ENCODE peak calls at places on chromosomes 3 and 15, in six cellular contexts. One of them, this sample, is unnamed.

GRCh38 chr3:186514296-186515002 is 29.7 kb downstream of the CRYGS start:
- DNase-seq in IMR-90: no peak
- DNase-seq in HEK293T: peak
- DNase-seq in A549: peak
- DNase-seq in GM12878: no peak
- DNase-seq in K562: peak
- DNase-seq in this sample: no peak

GRCh38 chr3:189108032-189108431 is 63.7 kb upstream of the TPRG1 start:
- DNase-seq in IMR-90: no peak
- DNase-seq in HEK293T: no peak
- DNase-seq in A549: no peak
- DNase-seq in GM12878: no peak
- DNase-seq in K562: no peak
- DNase-seq in this sample: no peak

GRCh38 chr3:182248349-182248880 is 536.7 kb downstream of the SOX2 start:
- DNase-seq in IMR-90: no peak
- DNase-seq in HEK293T: peak
- DNase-seq in A549: no peak
- DNase-seq in GM12878: no peak
- DNase-seq in K562: peak
- DNase-seq in this sample: peak

GRCh38 chr3:72739521-72740466 is 108.5 kb downstream of the SHQ1 start:
- DNase-seq in IMR-90: peak
- DNase-seq in HEK293T: no peak
- DNase-seq in A549: peak
- DNase-seq in GM12878: no peak
- DNase-seq in K562: peak
- DNase-seq in this sample: no peak

GRCh38 chr3:157109267-157110141 is 50.4 kb downstream of the CCNL1 start:
- DNase-seq in IMR-90: no peak
- DNase-seq in HEK293T: no peak
- DNase-seq in A549: no peak
- DNase-seq in GM12878: no peak
- DNase-seq in K562: peak
- DNase-seq in this sample: no peak

GRCh38 chr15:96356494-96357455 is 26.3 kb downstream of the NR2F2 start:
- DNase-seq in IMR-90: peak
- DNase-seq in HEK293T: peak
- DNase-seq in A549: peak
- DNase-seq in GM12878: peak
- DNase-seq in K562: peak
- DNase-seq in this sample: peak

GRCh38 chr3:63400259-63400860 is 122.3 kb downstream of the SYNPR start:
- DNase-seq in IMR-90: no peak
- DNase-seq in HEK293T: no peak
- DNase-seq in A549: no peak
- DNase-seq in GM12878: no peak
- DNase-seq in K562: no peak
- DNase-seq in this sample: no peak

GRCh38 chr3:78177780-78178179 is 1137.9 kb downstream of the ROBO2 start:
- DNase-seq in IMR-90: no peak
- DNase-seq in HEK293T: no peak
- DNase-seq in A549: no peak
- DNase-seq in GM12878: no peak
- DNase-seq in K562: no peak
- DNase-seq in this sample: no peak

GRCh38 chr3:110296885-110297284 is 774.7 kb upstream of the NECTIN3 start:
- DNase-seq in IMR-90: peak
- DNase-seq in HEK293T: no peak
- DNase-seq in A549: no peak
- DNase-seq in GM12878: no peak
- DNase-seq in K562: no peak
- DNase-seq in this sample: no peak

GRCh38 chr3:186254676-186255665 is 107.1 kb downstream of the DGKG start:
- DNase-seq in IMR-90: no peak
- DNase-seq in HEK293T: no peak
- DNase-seq in A549: no peak
- DNase-seq in GM12878: peak
- DNase-seq in K562: no peak
- DNase-seq in this sample: no peak

GRCh38 chr3:132593241-132593949 is 3.7 kb upstream of the ACKR4 start:
- DNase-seq in IMR-90: peak
- DNase-seq in HEK293T: no peak
- DNase-seq in A549: no peak
- DNase-seq in GM12878: no peak
- DNase-seq in K562: no peak
- DNase-seq in this sample: no peak

GRCh38 chr3:100873624-100874023 is 119.6 kb downstream of the ABI3BP start:
- DNase-seq in IMR-90: no peak
- DNase-seq in HEK293T: no peak
- DNase-seq in A549: no peak
- DNase-seq in GM12878: no peak
- DNase-seq in K562: no peak
- DNase-seq in this sample: no peak

GRCh38 chr15:74489518-74490338 is 28.8 kb upstream of the UBL7 start:
- DNase-seq in IMR-90: peak
- DNase-seq in HEK293T: peak
- DNase-seq in A549: peak
- DNase-seq in GM12878: peak
- DNase-seq in K562: peak
- DNase-seq in this sample: peak

GRCh38 chr3:40504636-40505430 is 1.0 kb upstream of the ZNF620 start:
- DNase-seq in IMR-90: peak
- DNase-seq in HEK293T: no peak
- DNase-seq in A549: peak
- DNase-seq in GM12878: no peak
- DNase-seq in K562: no peak
- DNase-seq in this sample: peak

GRCh38 chr15:80233511-80234080 is 18.4 kb downstream of the CTXND1 start:
- DNase-seq in IMR-90: no peak
- DNase-seq in HEK293T: no peak
- DNase-seq in A549: no peak
- DNase-seq in GM12878: no peak
- DNase-seq in K562: no peak
- DNase-seq in this sample: no peak

GRCh38 chr3:129003578-129004112 is 2.5 kb downstream of the EFCC1 start:
- DNase-seq in IMR-90: no peak
- DNase-seq in HEK293T: no peak
- DNase-seq in A549: peak
- DNase-seq in GM12878: no peak
- DNase-seq in K562: no peak
- DNase-seq in this sample: peak

GRCh38 chr3:189985938-189986337 is 134.8 kb downstream of the P3H2 start:
- DNase-seq in IMR-90: peak
- DNase-seq in HEK293T: no peak
- DNase-seq in A549: no peak
- DNase-seq in GM12878: no peak
- DNase-seq in K562: no peak
- DNase-seq in this sample: no peak

GRCh38 chr15:66963710-66964109 is 101.7 kb upstream of the SMAD3 start:
- DNase-seq in IMR-90: peak
- DNase-seq in HEK293T: no peak
- DNase-seq in A549: no peak
- DNase-seq in GM12878: no peak
- DNase-seq in K562: peak
- DNase-seq in this sample: no peak

GRCh38 chr3:14142567-14143270 is 17.9 kb downstream of the TMEM43 start:
- DNase-seq in IMR-90: no peak
- DNase-seq in HEK293T: no peak
- DNase-seq in A549: no peak
- DNase-seq in GM12878: no peak
- DNase-seq in K562: no peak
- DNase-seq in this sample: no peak

GRCh38 chr3:99950921-99951320 is 133.3 kb downstream of the CMSS1 start:
- DNase-seq in IMR-90: no peak
- DNase-seq in HEK293T: no peak
- DNase-seq in A549: no peak
- DNase-seq in GM12878: no peak
- DNase-seq in K562: no peak
- DNase-seq in this sample: no peak

GRCh38 chr15:59492389-59493377 is 54.7 kb downstream of the FAM81A start:
- DNase-seq in IMR-90: peak
- DNase-seq in HEK293T: peak
- DNase-seq in A549: peak
- DNase-seq in GM12878: peak
- DNase-seq in K562: peak
- DNase-seq in this sample: peak

GRCh38 chr3:116930786-116931185 is 221.2 kb downstream of the TUSC7 start:
- DNase-seq in IMR-90: peak
- DNase-seq in HEK293T: no peak
- DNase-seq in A549: no peak
- DNase-seq in GM12878: no peak
- DNase-seq in K562: no peak
- DNase-seq in this sample: no peak

GRCh38 chr15:65653781-65654521 is 32.2 kb downstream of the SLC24A1 start:
- DNase-seq in IMR-90: peak
- DNase-seq in HEK293T: no peak
- DNase-seq in A549: no peak
- DNase-seq in GM12878: no peak
- DNase-seq in K562: no peak
- DNase-seq in this sample: no peak

DNA sequence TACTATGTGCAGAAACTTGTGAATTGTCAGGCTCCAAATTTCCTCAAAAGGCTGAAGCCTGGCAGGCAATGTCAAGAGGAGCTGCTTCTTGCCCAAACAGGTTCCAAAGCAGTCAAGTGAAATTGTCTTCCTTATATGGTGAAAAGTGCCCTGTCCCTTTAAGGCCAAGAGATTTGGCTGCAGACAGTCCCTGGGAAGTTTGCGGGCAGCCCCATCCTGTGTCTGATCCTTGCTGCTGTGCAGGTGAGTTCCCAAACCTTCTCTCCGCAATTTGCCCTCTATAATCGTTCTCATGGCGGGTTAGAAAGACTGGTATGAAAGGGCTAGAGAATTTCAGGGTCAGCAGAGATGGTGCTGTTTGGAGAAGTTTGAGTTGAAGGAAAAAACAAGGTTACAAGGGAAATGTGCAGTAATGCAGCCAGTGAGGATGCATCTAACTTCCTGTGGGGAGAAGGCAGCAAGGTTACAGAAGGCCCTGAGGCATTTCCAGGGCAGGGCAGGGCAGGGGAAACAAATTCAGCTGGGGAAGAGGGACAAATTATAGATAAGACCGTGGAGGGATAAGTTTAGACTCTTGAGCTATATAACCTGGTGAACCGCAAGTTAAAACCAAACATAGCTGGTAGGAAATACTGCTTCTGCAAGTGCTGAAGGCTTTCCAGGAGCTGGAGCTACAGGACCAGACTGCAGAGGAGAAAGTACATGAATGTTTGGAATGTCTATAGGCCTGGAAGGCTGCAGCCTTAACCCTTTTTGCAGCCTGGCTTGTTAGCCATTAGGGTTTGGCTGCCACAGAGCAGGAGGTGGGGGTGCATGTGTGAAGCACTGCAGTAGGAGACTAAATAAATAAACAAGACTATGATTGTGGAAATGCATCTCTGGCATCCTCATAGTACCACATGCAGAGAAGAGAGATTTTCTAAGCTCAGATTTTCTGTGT is 256.2 kb upstream of the IL12A start:
- DNase-seq in IMR-90: peak
- DNase-seq in HEK293T: peak
- DNase-seq in A549: peak
- DNase-seq in GM12878: no peak
- DNase-seq in K562: no peak
- DNase-seq in this sample: no peak
- TF ChIP-seq BHLHE40 in IMR-90: peak
- TF ChIP-seq BHLHE40 in HEK293T: no peak
- TF ChIP-seq BHLHE40 in A549: no peak
- TF ChIP-seq BHLHE40 in GM12878: no peak
- TF ChIP-seq BHLHE40 in K562: no peak
- TF ChIP-seq BHLHE40 in this sample: no peak

DNA sequence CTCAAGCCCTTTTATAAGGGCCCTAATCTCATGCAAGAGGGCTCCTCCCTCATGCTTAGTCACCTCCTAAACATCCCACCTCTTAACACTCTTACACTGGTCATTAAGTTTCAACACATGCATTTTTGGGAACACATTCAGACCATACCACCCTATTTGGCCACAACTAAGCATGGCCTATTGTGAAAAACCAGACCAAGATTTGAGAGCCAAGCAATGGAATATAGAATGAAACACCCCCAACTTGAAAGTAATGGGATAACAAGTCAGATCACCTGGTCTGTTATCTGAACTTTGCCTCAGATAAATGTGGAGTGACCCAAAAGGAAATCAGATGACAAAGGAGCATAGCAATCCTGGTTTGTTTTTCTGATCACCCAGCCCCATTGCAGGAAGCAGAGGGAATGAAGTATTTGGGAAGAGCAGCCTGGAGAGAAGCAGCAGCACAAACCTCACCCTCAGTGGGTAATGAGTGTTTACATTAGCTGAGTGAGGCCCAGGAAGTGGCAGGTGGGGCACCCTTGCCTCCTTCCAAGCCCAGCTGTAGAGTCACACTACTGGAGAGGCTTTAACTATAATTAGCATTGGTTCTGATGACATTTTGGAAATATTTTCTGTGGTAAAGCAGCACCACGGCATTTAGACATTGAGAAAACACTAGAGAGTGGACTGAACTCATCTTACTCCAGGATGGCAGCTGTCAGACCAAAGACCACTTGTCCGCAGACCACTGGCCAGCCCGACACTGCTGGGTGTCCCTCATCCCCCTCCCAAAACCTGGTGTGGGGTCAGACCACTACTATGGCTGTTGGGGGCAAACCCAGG is 48.8 kb upstream of the PRTG start:
- DNase-seq in IMR-90: peak
- DNase-seq in HEK293T: no peak
- DNase-seq in A549: peak
- DNase-seq in GM12878: no peak
- DNase-seq in K562: no peak
- DNase-seq in this sample: no peak
- TF ChIP-seq BHLHE40 in IMR-90: no peak
- TF ChIP-seq BHLHE40 in HEK293T: no peak
- TF ChIP-seq BHLHE40 in A549: no peak
- TF ChIP-seq BHLHE40 in GM12878: no peak
- TF ChIP-seq BHLHE40 in K562: no peak
- TF ChIP-seq BHLHE40 in this sample: no peak

DNA sequence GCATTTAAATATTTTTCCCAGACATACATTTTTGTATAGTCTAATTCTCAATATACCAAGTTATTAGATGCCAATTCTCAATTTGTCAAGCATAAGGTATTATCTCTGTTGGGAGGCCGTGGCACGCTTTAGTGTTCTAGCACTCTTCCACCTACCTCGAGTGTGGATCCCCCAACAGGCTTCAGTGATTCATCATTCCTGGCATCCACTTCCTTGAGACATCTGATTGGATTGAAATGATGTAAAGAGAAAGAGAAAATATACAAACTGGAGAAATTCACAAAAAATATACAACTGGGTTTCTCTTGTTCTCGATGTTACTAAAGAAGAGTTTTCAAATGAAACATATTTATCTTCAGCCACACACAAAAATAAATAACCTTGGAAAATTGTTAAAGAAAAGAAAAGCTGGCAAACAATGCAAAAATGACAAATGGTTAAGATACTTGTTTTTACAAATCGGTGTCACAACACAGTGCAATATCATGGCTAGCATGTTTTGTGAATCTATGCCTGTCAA is 218.0 kb upstream of the CDIN1 start:
- DNase-seq in IMR-90: peak
- DNase-seq in HEK293T: no peak
- DNase-seq in A549: no peak
- DNase-seq in GM12878: no peak
- DNase-seq in K562: no peak
- DNase-seq in this sample: no peak
- TF ChIP-seq BHLHE40 in IMR-90: no peak
- TF ChIP-seq BHLHE40 in HEK293T: no peak
- TF ChIP-seq BHLHE40 in A549: no peak
- TF ChIP-seq BHLHE40 in GM12878: no peak
- TF ChIP-seq BHLHE40 in K562: no peak
- TF ChIP-seq BHLHE40 in this sample: no peak

GRCh38 chr3:119703900-119704531 is 1.2 kb downstream of the CFAP91 start:
- DNase-seq in IMR-90: no peak
- DNase-seq in HEK293T: no peak
- DNase-seq in A549: no peak
- DNase-seq in GM12878: no peak
- DNase-seq in K562: no peak
- DNase-seq in this sample: peak
- TF ChIP-seq BHLHE40 in IMR-90: no peak
- TF ChIP-seq BHLHE40 in HEK293T: no peak
- TF ChIP-seq BHLHE40 in A549: no peak
- TF ChIP-seq BHLHE40 in GM12878: no peak
- TF ChIP-seq BHLHE40 in K562: no peak
- TF ChIP-seq BHLHE40 in this sample: no peak